ENCODE peak calls at places on chromosomes 11 and 22, in four cellular contexts. T, H, K and B are unnamed samples.

GRCh38 chr22:48705159-48705916 is 1122.3 kb downstream of the BRD1 start:
- DNase-seq in T (no peak), H (no peak), K (no peak), B (no peak)

GRCh38 chr11:74460481-74461154 is 6.7 kb downstream of the KCNE3 start:
- DNase-seq in T (peak), H (no peak), K (peak), B (no peak)

GRCh38 chr22:44404341-44405020 is 91.7 kb upstream of the SHISAL1 start:
- DNase-seq in T (no peak), H (no peak), K (no peak), B (peak)

GRCh38 chr11:134611537-134611936 is 199.5 kb upstream of the B3GAT1 start:
- DNase-seq in T (no peak), H (no peak), K (no peak), B (no peak)

GRCh38 chr11:103878646-103879045 is 157.8 kb upstream of the DDI1 start:
- DNase-seq in T (no peak), H (no peak), K (no peak), B (no peak)

GRCh38 chr11:73784080-73784634 is 3.5 kb upstream of the MRPL48 start:
- DNase-seq in T (peak), H (no peak), K (peak), B (no peak)

GRCh38 chr11:110349109-110349996 is 52.9 kb upstream of the RDX start:
- DNase-seq in T (no peak), H (no peak), K (no peak), B (no peak)

GRCh38 chr11:2923446-2924375 is 5.5 kb downstream of the PHLDA2 start:
- DNase-seq in T (no peak), H (no peak), K (no peak), B (no peak)

GRCh38 chr11:99505319-99505718 is 484.6 kb downstream of the CNTN5 start:
- DNase-seq in T (peak), H (no peak), K (no peak), B (no peak)

GRCh38 chr22:25110596-25110845 is 89.1 kb upstream of the CRYBB3 start:
- DNase-seq in T (no peak), H (no peak), K (no peak), B (no peak)

GRCh38 chr11:8269636-8270035 is 6.0 kb upstream of the LMO1 start:
- DNase-seq in T (no peak), H (no peak), K (no peak), B (no peak)

GRCh38 chr11:76233936-76234703 is 27.8 kb upstream of the WNT11 start:
- DNase-seq in T (no peak), H (no peak), K (peak), B (no peak)

GRCh38 chr11:12864316-12865156 is 144.6 kb upstream of the RASSF10 start:
- DNase-seq in T (peak), H (peak), K (no peak), B (peak)

GRCh38 chr22:19344420-19344819 is 52.9 kb upstream of the CLTCL1 start:
- DNase-seq in T (no peak), H (no peak), K (no peak), B (no peak)

GRCh38 chr22:50139843-50140415 is 30.6 kb upstream of the PANX2 start:
- DNase-seq in T (no peak), H (no peak), K (no peak), B (no peak)

GRCh38 chr11:6285019-6285418 is 25.4 kb downstream of the CCKBR start:
- DNase-seq in T (no peak), H (no peak), K (no peak), B (no peak)

GRCh38 chr11:7577226-7577882 is 63.6 kb downstream of the PPFIBP2 start:
- DNase-seq in T (no peak), H (no peak), K (no peak), B (no peak)

GRCh38 chr11:94851864-94852581 is 83.9 kb downstream of the AMOTL1 start:
- DNase-seq in T (no peak), H (peak), K (no peak), B (no peak)

GRCh38 chr11:2549491-2549875 is 104.7 kb downstream of the KCNQ1 start:
- DNase-seq in T (no peak), H (no peak), K (no peak), B (no peak)

GRCh38 chr11:118223992-118224391 is 819 bp downstream of the JAML start:
- DNase-seq in T (no peak), H (no peak), K (no peak), B (no peak)

GRCh38 chr11:128283445-128283844 is 303.9 kb downstream of the ETS1 start:
- DNase-seq in T (peak), H (no peak), K (no peak), B (no peak)

GRCh38 chr22:27041745-27042144 is 384.4 kb downstream of the MIAT start:
- DNase-seq in T (no peak), H (no peak), K (no peak), B (no peak)

GRCh38 chr22:47281126-47282106 is 519.0 kb downstream of the TBC1D22A start:
- DNase-seq in T (peak), H (no peak), K (no peak), B (peak)

GRCh38 chr11:119038884-119039283 is 8.2 kb upstream of the SLC37A4 start:
- DNase-seq in T (no peak), H (no peak), K (no peak), B (no peak)

GRCh38 chr11:104476454-104476853 is 312.5 kb upstream of the PDGFD start:
- DNase-seq in T (no peak), H (no peak), K (no peak), B (no peak)

GRCh38 chr22:18056802-18057474 is 20.9 kb upstream of the PEX26 start:
- DNase-seq in T (no peak), H (no peak), K (no peak), B (no peak)

GRCh38 chr22:48821346-48822186 is 1006.1 kb downstream of the BRD1 start:
- DNase-seq in T (no peak), H (no peak), K (no peak), B (no peak)

GRCh38 chr11:119691020-119691666 is 37.9 kb downstream of the NECTIN1 start:
- DNase-seq in T (no peak), H (no peak), K (no peak), B (no peak)

GRCh38 chr22:22388055-22388454 is 120.5 kb downstream of the ZNF280B start:
- DNase-seq in T (no peak), H (no peak), K (no peak), B (no peak)

GRCh38 chr22:44893731-44894080 is 116.1 kb downstream of the PHF21B start:
- DNase-seq in T (no peak), H (no peak), K (no peak), B (no peak)

GRCh38 chr11:45089845-45090499 is 56.5 kb upstream of the PRDM11 start:
- DNase-seq in T (peak), H (no peak), K (peak), B (no peak)

DNA sequence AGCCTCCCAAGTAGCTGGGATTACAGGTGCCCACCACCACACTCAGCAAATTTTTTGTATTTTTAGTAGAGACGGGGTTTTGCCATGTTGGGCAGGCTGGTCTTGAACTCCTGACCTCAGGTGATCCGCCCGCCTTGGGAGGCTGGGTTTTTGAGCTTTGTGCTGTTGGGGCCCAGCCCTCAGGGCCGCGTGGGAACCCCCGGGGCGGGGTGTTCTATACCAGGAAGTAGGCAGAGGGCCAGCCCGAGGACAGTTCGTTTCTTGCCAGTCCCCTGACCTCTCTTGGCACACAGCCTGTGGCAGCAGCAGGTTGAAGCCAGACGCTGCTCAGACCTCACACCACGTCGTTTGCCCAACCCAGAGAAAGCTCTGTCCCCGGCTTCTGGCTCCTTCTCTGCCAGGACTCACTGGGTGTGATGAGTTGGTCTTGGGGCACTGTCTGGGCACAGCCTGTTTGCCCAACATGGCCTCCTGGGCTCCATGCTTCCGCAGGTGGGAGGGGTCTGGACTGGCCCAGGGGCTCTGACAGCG is 24.9 kb upstream of the CHKA start:
- DNase-seq in T (no peak), H (peak), K (peak), B (no peak)
- TF ChIP-seq POLR2A in T (no peak), H (peak), K (peak), B (no peak)

GRCh38 chr11:10307022-10307410 is 2.1 kb downstream of the ADM start:
- DNase-seq in T (no peak), H (peak), K (no peak), B (no peak)
- TF ChIP-seq POLR2A in T (no peak), H (no peak), K (no peak), B (no peak)

GRCh38 chr11:61163714-61164609 is 2.7 kb upstream of the VPS37C start:
- DNase-seq in T (no peak), H (no peak), K (peak), B (no peak)

GRCh38 chr11:61162092-61162935 is 1.1 kb upstream of the VPS37C start:
- DNase-seq in T (peak), H (no peak), K (peak), B (peak)

GRCh38 chr11:61160487-61161189 is 588 bp downstream of the VPS37C start:
- DNase-seq in T (no peak), H (no peak), K (no peak), B (no peak)

GRCh38 chr11:61158691-61159381 is 2.4 kb downstream of the VPS37C start:
- DNase-seq in T (peak), H (peak), K (no peak), B (no peak)

DNA sequence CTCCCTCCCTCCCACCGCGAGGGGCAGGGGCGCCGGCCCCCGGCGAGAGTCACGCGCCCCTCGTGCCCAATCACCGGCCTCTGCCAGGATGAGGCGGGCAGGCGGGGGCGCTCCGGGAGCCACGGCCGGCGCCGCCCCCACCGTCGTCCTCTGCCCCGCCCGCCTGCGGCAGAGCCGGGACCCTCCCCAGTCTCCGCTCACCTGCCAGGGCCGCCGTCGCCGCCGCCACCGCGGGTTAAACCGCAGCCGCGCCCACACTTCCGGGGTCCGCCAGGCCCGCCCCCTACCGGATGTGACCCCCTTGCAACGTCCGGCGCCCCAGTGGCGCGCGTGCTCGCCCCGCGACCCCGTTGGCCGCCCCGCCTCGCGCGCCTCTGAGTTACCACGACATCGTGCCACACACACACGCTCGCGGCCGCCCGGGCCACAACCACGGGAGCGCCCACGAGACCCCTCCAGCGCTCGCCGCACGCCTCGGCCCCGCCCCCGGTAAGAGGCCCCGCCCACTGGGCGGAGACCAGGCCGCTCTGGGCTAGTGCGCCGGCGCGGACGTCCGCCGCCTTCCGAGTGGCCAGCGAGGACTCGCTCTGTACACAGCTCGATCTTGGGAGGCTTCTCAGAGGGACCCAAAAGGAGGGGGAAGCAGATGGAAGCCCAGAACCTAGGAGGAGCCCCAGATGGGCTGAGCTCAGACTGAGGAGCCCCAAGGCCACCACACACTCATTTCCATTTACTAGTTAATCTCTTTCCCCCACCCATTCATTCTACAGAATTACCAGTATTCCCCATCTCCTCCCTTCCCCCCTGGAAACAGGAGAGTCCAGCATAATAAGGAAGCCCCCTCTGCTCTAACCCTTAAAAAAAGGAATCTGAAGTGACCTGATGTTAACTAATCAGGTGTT is at the start of gene VPS37C:
- DNase-seq in T (peak), H (peak), K (peak), B (peak)
- TF ChIP-seq POLR2A in T (peak), H (peak), K (peak), B (peak)

GRCh38 chr11:267491-267994 is 10.7 kb upstream of the NLRP6 start:
- DNase-seq in T (no peak), H (peak), K (peak), B (no peak)
- TF ChIP-seq POLR2A in T (no peak), H (peak), K (peak), B (no peak)

GRCh38 chr22:39152511-39153219 is at the start of gene CBX7:
- DNase-seq in T (peak), H (peak), K (peak), B (peak)
- TF ChIP-seq POLR2A in T (no peak), H (peak), K (peak), B (peak)

DNA sequence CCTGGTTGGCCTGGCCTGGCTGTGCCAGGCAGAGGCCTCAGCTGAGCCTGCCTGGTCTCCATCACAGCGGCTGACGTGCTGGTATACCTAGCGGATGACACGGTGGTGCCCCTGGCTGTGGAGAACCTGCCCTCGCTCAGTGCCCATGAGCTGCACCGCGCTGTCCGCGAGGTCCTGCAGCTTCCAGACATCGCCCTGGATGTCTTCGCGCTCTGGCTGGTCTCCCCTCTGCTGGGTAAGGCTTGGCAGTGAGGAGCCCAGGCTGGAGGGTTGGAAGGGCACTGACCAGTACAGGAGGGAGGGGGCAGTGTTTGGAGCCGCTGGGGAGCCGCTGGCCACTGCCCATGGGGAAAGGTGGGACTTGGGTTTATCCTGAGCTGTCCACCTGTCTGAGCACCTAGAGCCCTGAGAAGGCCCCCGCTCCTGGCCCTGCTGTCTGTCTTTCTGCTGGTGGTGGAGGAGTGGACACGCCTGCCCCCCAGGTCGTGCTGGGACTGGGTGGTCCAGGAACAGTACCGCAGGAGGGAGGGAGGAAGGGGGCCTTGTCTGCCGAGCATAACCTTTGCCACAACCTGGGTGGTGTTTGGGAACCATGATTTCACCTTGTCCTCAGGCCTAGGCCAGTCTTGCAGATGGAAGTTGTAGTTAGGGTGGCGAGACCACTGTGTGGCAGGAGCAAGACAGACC is 3.0 kb downstream of the FRMD8 start:
- DNase-seq in T (no peak), H (no peak), K (no peak), B (no peak)
- TF ChIP-seq POLR2A in T (peak), H (no peak), K (no peak), B (no peak)

GRCh38 chr11:1015064-1015463 is 21.5 kb downstream of the MUC6 start:
- DNase-seq in T (no peak), H (no peak), K (no peak), B (no peak)
- TF ChIP-seq POLR2A in T (no peak), H (no peak), K (no peak), B (no peak)

GRCh38 chr22:30430933-30431332 is 5.4 kb downstream of the MTFP1 start:
- DNase-seq in T (no peak), H (no peak), K (no peak), B (no peak)
- TF ChIP-seq POLR2A in T (no peak), H (no peak), K (no peak), B (no peak)